ENCODE peak calls at places on chromosomes 5 and 9, in four cellular contexts. E is Jurkat, Clone E6-1; D is anterior cingulate cortex; L is iris pigment epithelial cell. W is an unnamed sample.

GRCh38 chr9:20528253-20528652 is 94.0 kb downstream of the MLLT3 start:
- DNase-seq in E (no peak), D (no peak), L (no peak), W (no peak)

GRCh38 chr9:135090547-135090946 is 3.1 kb downstream of the OLFM1 start:
- DNase-seq in E (no peak), D (no peak), L (no peak), W (no peak)

GRCh38 chr5:135964670-135965320 is 10.0 kb upstream of the LECT2 start:
- DNase-seq in E (no peak), D (no peak), L (peak; percentile 27), W (no peak)

GRCh38 chr5:32170303-32171170 is 3.6 kb downstream of the GOLPH3 start:
- DNase-seq in E (no peak), D (no peak), L (peak; percentile 71), W (no peak)

GRCh38 chr5:141484499-141485304 is at the start of gene PCDHGC4:
- DNase-seq in E (no peak), D (peak; percentile 28), L (peak; percentile 62), W (no peak)

GRCh38 chr9:105355810-105356209 is 92.0 kb upstream of the FSD1L start:
- DNase-seq in E (peak; percentile 91), D (no peak), L (peak; percentile 48), W (no peak)

GRCh38 chr5:141692919-141693848 is 11.2 kb upstream of the ARAP3 start:
- DNase-seq in E (no peak), D (peak; percentile 29), L (peak; percentile 59), W (peak; percentile 74)

GRCh38 chr5:169161022-169161680 is 139.8 kb downstream of the SLIT3 start:
- DNase-seq in E (no peak), D (no peak), L (peak; percentile 28), W (no peak)

GRCh38 chr5:60829490-60830266 is 14.4 kb downstream of the ELOVL7 start:
- DNase-seq in E (no peak), D (no peak), L (no peak), W (no peak)

GRCh38 chr5:66621146-66621545 is 25.0 kb downstream of the MAST4 start:
- DNase-seq in E (no peak), D (no peak), L (no peak), W (no peak)